ENCODE peak calls at places on chromosome 4, in ten cellular contexts. K is stomach; H is CD4-positive, CD25-positive, alpha-beta regulatory T cell; E is cardiac muscle cell; W is heart left ventricle; Q is psoas muscle; X is suprapubic skin; S is fibroblast of lung; U is Panc1; N is hepatocyte. J is an unnamed sample.
A peak's percentile ranks its signal among the peaks of the same experiment; 100 is the strongest.

GRCh38 chr4:119106036-119107000 is 29.3 kb upstream of the MYOZ2 start:
- DNase-seq in H (no peak), S (no peak), N (no peak), W (no peak), Q (no peak), U (no peak), K (no peak), X (no peak), E (no peak), J (no peak)

GRCh38 chr4:156294577-156294976 is 340.9 kb upstream of the CTSO start:
- DNase-seq in X (no peak), K (no peak), S (peak; percentile 79), Q (no peak), U (no peak), N (peak; percentile 65), H (no peak), E (peak; percentile 49), W (no peak), J (no peak)

GRCh38 chr4:27217261-27217769 is 356.7 kb downstream of the STIM2 start:
- DNase-seq in K (no peak), X (no peak), U (no peak), S (no peak), H (no peak), Q (no peak), N (no peak), W (no peak), E (no peak), J (no peak)

GRCh38 chr4:169096221-169096620 is 86.2 kb upstream of the CBR4 start:
- DNase-seq in K (no peak), X (no peak), Q (no peak), W (no peak), H (no peak), U (no peak), E (no peak), S (no peak), N (no peak), J (no peak)

GRCh38 chr4:134544303-134544761 is 342.7 kb upstream of the PABPC4L start:
- DNase-seq in Q (no peak), X (no peak), U (no peak), H (no peak), S (no peak), E (peak; percentile 26), W (no peak), K (no peak), N (peak; percentile 32), J (peak; percentile 10)

GRCh38 chr4:57501715-57502114 is 391.5 kb upstream of the IGFBP7 start:
- DNase-seq in N (peak; percentile 79), X (no peak), U (no peak), S (peak; percentile 1), Q (no peak), E (no peak), H (no peak), K (no peak), W (no peak), J (peak; percentile 35)

GRCh38 chr4:130403221-130403620 is 1307.3 kb downstream of the C4orf33 start:
- DNase-seq in E (no peak), W (no peak), U (no peak), H (no peak), X (no peak), K (no peak), S (no peak), N (no peak), Q (no peak), J (no peak)

GRCh38 chr4:24686866-24687672 is 102.7 kb upstream of the DHX15 start:
- DNase-seq in X (no peak), Q (no peak), K (peak; percentile 66), E (peak; percentile 30), N (peak; percentile 42), S (peak; percentile 6), U (peak; percentile 8), W (no peak), H (peak; percentile 0), J (no peak)

GRCh38 chr4:148089624-148090023 is 352.6 kb downstream of the NR3C2 start:
- DNase-seq in H (peak; percentile 10), X (no peak), K (no peak), Q (no peak), U (no peak), N (no peak), W (no peak), E (no peak), S (no peak), J (no peak)

GRCh38 chr4:148092316-148093014 is 349.7 kb downstream of the NR3C2 start:
- DNase-seq in N (no peak), H (no peak), U (no peak), Q (no peak), E (no peak), K (no peak), S (no peak), X (no peak), W (no peak), J (no peak)

GRCh38 chr4:148091896-148092295 is 350.3 kb downstream of the NR3C2 start:
- DNase-seq in Q (no peak), E (no peak), H (no peak), S (no peak), N (no peak), W (no peak), U (no peak), X (no peak), K (no peak), J (no peak)

GRCh38 chr4:148090029-148090428 is 352.2 kb downstream of the NR3C2 start:
- DNase-seq in E (no peak), Q (no peak), K (no peak), N (no peak), H (no peak), S (no peak), U (no peak), X (no peak), W (no peak), J (no peak)

GRCh38 chr4:148090503-148091476 is 351.4 kb downstream of the NR3C2 start:
- DNase-seq in K (no peak), N (no peak), X (no peak), H (no peak), S (no peak), U (no peak), W (no peak), E (no peak), Q (no peak), J (no peak)
- H3K4me3 ChIP-seq in K (no peak overlapping the region), N (no peak overlapping the region), X (no peak overlapping the region), H (no peak overlapping the region), S (no peak overlapping the region), U (no peak overlapping the region), W (no peak overlapping the region), E (no peak overlapping the region), Q (no peak overlapping the region), J (no peak overlapping the region)

GRCh38 chr4:80610199-80610598 is 274.7 kb downstream of the CFAP299 start:
- DNase-seq in U (no peak), K (no peak), E (no peak), X (no peak), N (no peak), S (no peak), H (no peak), W (no peak), Q (no peak), J (no peak)

GRCh38 chr4:80615099-80615498 is 279.6 kb downstream of the CFAP299 start:
- DNase-seq in K (no peak), W (no peak), Q (no peak), X (no peak), U (no peak), H (no peak), E (no peak), N (no peak), S (no peak), J (no peak)

GRCh38 chr4:80610845-80611244 is 275.3 kb downstream of the CFAP299 start:
- DNase-seq in S (peak; percentile 73), N (peak; percentile 7), X (no peak), U (no peak), K (no peak), Q (no peak), W (no peak), H (no peak), E (no peak), J (peak; percentile 11)

GRCh38 chr4:80611366-80611765 is 275.8 kb downstream of the CFAP299 start:
- DNase-seq in Q (no peak), U (no peak), N (peak; percentile 3), S (no peak), K (no peak), H (no peak), W (no peak), X (no peak), E (no peak), J (no peak)

DNA sequence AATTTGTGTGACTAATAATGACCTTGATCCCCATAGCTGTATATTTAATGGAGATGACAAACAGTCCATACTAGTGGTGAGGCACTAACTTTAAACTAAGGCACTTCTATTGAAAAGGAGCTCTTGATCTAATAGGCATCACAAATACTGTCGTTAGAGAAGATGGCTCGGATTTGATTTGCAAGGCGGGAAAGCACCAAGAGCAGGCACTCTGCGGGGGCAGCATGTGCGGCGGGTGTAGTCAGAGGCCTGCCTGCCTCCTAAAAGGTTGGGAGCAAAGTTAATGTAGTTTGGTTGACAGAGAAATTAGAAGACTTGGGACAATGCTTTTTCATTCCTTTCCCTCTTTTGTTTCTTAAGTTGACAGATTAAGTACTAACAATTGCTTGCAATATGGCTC is 278.8 kb downstream of the CFAP299 start:
- DNase-seq in N (no peak), H (no peak), Q (no peak), K (no peak), E (no peak), X (no peak), W (peak; percentile 14), S (no peak), U (no peak), J (no peak)
- H3K9me3 ChIP-seq in N (no peaks in the 10 kb centered on the region), H (no peaks in the 10 kb centered on the region), Q (no peaks in the 10 kb centered on the region), K (no peaks in the 10 kb centered on the region), E (no peaks in the 10 kb centered on the region), X (no peaks in the 10 kb centered on the region), W (no peaks in the 10 kb centered on the region), S (no peaks in the 10 kb centered on the region), U (no peaks in the 10 kb centered on the region), J (no peaks in the 10 kb centered on the region)

GRCh38 chr4:139279723-139280620 is at the start of gene MGARP:
- DNase-seq in E (peak; percentile 51), N (peak; percentile 28), Q (no peak), U (no peak), K (no peak), X (no peak), W (peak; percentile 61), S (peak; percentile 28), H (peak; percentile 19), J (peak; percentile 75)
- H3K4me3 ChIP-seq in E (peak within 1 kb of the TSS; percentile 33), N (peak within 1 kb of the TSS; percentile 54), Q (peak within 1 kb of the TSS; percentile 60), U (peak within 1 kb of the TSS; percentile 51), K (peak within 1 kb of the TSS; percentile 46), X (peak within 1 kb of the TSS; percentile 53), W (peak within 1 kb of the TSS; percentile 56), S (peak within 1 kb of the TSS; percentile 49), H (peak within 1 kb of the TSS; percentile 53), J (peak within 1 kb of the TSS; percentile 68)

GRCh38 chr4:189414021-189414420 is 526.7 kb upstream of the FRG1 start:
- DNase-seq in E (no peak), K (no peak), X (no peak), N (no peak), Q (no peak), H (no peak), U (no peak), W (no peak), S (no peak), J (no peak)

GRCh38 chr4:189404271-189404670 is 536.4 kb upstream of the FRG1 start:
- DNase-seq in X (no peak), U (no peak), W (no peak), N (no peak), H (no peak), K (no peak), Q (no peak), E (no peak), S (no peak), J (no peak)

DNA sequence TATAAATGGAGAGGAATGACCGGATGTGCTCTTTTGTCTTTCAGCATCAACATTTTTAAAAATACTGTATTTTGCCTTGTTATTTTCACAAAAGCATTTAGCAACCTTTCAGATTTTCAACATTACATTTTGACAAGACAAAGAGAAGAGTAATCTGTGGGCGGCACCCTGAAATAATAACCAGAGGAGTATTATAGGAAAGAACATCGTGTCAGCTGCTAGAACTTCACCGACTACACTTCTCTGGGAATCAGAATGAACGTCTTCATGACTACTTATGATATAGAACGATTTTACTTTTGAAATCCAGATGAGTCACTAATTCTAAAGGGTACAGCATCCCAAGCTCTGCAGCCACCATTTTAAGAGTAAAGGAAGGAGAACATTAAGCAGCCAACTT is 531.5 kb upstream of the FRG1 start:
- DNase-seq in S (no peak), U (no peak), X (no peak), N (no peak), Q (no peak), K (no peak), H (no peak), W (no peak), E (no peak), J (no peak)
- H3K9me3 ChIP-seq in S (no peaks in the 10 kb centered on the region), U (no peaks in the 10 kb centered on the region), X (no peaks in the 10 kb centered on the region), N (no peaks in the 10 kb centered on the region), Q (no peaks in the 10 kb centered on the region), K (peaks cover 6% of the 10 kb centered on the region), H (no peaks in the 10 kb centered on the region), W (no peaks in the 10 kb centered on the region), E (no peaks in the 10 kb centered on the region), J (no peaks in the 10 kb centered on the region)

J was measured in MG63.